ENCODE peak calls at places on chromosomes 5 and 9, in five cellular contexts. P is HCT116, I is uterus, J is HepG2, Y is vagina. G is an unnamed sample.

GRCh38 chr9:129458663-129459549 is 162.0 kb downstream of the C9orf50 start:
- DNase-seq in P (no peak), I (peak; percentile 67), J (no peak), Y (no peak), G (peak; percentile 44)

GRCh38 chr9:95494416-95495371 is 22.1 kb downstream of the PTCH1 start:
- DNase-seq in P (no peak), I (no peak), J (no peak), Y (no peak), G (no peak)

GRCh38 chr9:1050125-1050895 is at the start of gene DMRT2:
- DNase-seq in P (peak; percentile 0), I (peak; percentile 70), J (peak; percentile 51), Y (no peak), G (no peak)

GRCh38 chr5:124349931-124350330 is 396.5 kb downstream of the ZNF608 start:
- DNase-seq in P (no peak), I (no peak), J (no peak), Y (no peak), G (no peak)

GRCh38 chr5:163914911-163915310 is 409.5 kb downstream of the MAT2B start:
- DNase-seq in P (no peak), I (no peak), J (no peak), Y (no peak), G (no peak)

GRCh38 chr9:93191354-93191660 is 7.4 kb downstream of the WNK2 start:
- DNase-seq in P (no peak), I (no peak), J (no peak), Y (no peak), G (no peak)

GRCh38 chr5:126780165-126780827 is 3.4 kb downstream of the LMNB1 start:
- DNase-seq in P (no peak), I (peak; percentile 35), J (peak; percentile 63), Y (no peak), G (peak; percentile 24)

GRCh38 chr5:31845351-31845750 is 206.4 kb downstream of the PDZD2 start:
- DNase-seq in P (no peak), I (no peak), J (no peak), Y (no peak), G (no peak)

GRCh38 chr5:7053528-7054209 is 340.4 kb downstream of the TENT4A start:
- DNase-seq in P (no peak), I (no peak), J (no peak), Y (no peak), G (no peak)

GRCh38 chr9:87880683-87881082 is 2.0 kb upstream of the SPATA31E1 start:
- DNase-seq in P (no peak), I (no peak), J (no peak), Y (peak; percentile 72), G (no peak)

GRCh38 chr5:127870914-127871313 is 167.7 kb downstream of the CCDC192 start:
- DNase-seq in P (no peak), I (peak; percentile 30), J (no peak), Y (no peak), G (no peak)

GRCh38 chr5:171336486-171337206 is 27.6 kb downstream of the TLX3 start:
- DNase-seq in P (peak; percentile 42), I (no peak), J (no peak), Y (no peak), G (no peak)

GRCh38 chr5:108266235-108266634 is 115.7 kb downstream of the FBXL17 start:
- DNase-seq in P (no peak), I (no peak), J (no peak), Y (no peak), G (no peak)

GRCh38 chr5:40784027-40784653 is 14.0 kb downstream of the PRKAA1 start:
- DNase-seq in P (no peak), I (no peak), J (peak; percentile 92), Y (no peak), G (no peak)
- TF ChIP-seq POLR2A in P (no peak), I (no peak), J (no peak), Y (no peak), G (no peak)

GRCh38 chr9:12815895-12816294 is 41.1 kb downstream of the LURAP1L start:
- DNase-seq in P (no peak), I (no peak), J (no peak), Y (no peak), G (no peak)

GRCh38 chr9:12812710-12813109 is 37.9 kb downstream of the LURAP1L start:
- DNase-seq in P (no peak), I (no peak), J (no peak), Y (no peak), G (no peak)

GRCh38 chr9:12814877-12815237 is 40.0 kb downstream of the LURAP1L start:
- DNase-seq in P (no peak), I (no peak), J (no peak), Y (no peak), G (no peak)

GRCh38 chr9:12813533-12813932 is 38.7 kb downstream of the LURAP1L start:
- DNase-seq in P (no peak), I (no peak), J (no peak), Y (no peak), G (no peak)

GRCh38 chr9:12813960-12814876 is 39.4 kb downstream of the LURAP1L start:
- DNase-seq in P (peak; percentile 97), I (peak; percentile 71), J (peak; percentile 92), Y (no peak), G (peak; percentile 6)
- TF ChIP-seq POLR2A in P (no peak), I (no peak), J (peak; percentile 38), Y (no peak), G (no peak)

DNA sequence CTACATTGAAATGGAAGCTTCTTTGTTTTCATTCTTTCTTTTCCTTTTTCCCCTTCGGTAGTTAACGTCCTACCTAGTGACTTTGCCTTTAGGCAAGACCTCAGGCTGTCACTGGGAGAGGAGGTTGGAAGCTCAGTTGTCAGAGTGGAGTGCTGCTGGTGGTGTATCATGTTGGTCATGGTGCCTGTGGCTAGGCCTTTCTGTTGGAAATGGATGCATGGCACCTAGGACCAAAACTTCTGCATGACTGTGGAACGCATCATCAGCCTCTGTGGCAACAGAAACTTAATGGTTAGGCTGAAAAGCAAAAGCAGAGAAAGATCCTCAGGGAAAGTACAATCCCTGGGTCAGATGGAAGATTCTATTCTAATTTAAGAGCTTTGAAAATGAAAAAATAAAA is 57.9 kb downstream of the OSTF1 start:
- DNase-seq in P (no peak), I (no peak), J (no peak), Y (no peak), G (no peak)
- TF ChIP-seq POLR2A in P (no peak), I (no peak), J (no peak), Y (no peak), G (no peak)

DNA sequence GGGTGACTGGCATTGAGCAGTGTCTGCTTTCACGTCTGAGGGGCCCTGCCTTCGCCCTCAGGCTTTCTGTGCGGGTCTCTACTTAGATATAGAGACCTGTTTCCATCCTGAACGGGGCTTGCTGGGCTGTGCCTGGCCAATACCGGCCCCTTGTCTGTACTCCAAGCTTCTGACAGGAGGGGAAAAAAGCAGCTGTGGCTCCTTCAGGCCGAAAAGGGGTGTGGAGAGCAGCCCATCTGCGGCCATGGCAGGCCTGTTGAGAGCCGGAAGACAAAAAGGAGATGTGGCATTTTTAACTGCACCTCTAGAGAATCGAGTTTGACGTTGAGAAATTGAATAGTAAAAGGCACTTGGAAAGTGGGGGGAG is 25.3 kb upstream of the PRDM12 start:
- DNase-seq in P (no peak), I (no peak), J (no peak), Y (no peak), G (no peak)
- TF ChIP-seq POLR2A in P (no peak), I (no peak), J (no peak), Y (no peak), G (no peak)

GRCh38 chr9:70529377-70529776 is 114.9 kb upstream of the KLF9 start:
- DNase-seq in P (no peak), I (no peak), J (no peak), Y (no peak), G (no peak)
- TF ChIP-seq POLR2A in P (no peak), I (no peak), J (no peak), Y (no peak), G (no peak)

DNA sequence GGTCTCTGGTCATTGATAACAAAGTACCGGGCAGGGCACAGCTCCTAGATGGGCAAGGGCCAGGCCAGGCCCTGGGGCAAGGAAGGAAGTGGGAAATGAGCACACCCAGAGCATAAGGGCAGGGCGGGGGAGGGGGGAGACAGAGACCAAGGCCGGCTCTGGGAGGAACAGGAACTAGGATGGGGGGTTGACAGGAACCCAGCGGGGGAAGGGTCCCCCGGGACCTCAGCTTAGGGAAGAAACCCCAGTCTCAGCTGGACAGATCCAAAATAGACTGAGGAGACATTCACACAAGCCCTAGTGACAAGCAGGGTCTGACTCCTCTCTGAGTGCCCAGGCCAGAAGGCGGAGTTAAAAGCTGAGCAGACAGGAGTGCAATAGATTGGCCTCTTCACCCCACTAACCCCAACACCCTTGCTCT is 731 bp downstream of the ATOSB start:
- DNase-seq in P (no peak), I (peak; percentile 61), J (no peak), Y (no peak), G (no peak)
- TF ChIP-seq POLR2A in P (no peak), I (no peak), J (no peak), Y (no peak), G (no peak)

GRCh38 chr5:5005351-5005750 is 134.8 kb upstream of the ADAMTS16 start:
- DNase-seq in P (no peak), I (no peak), J (no peak), Y (no peak), G (no peak)

GRCh38 chr5:5011151-5011550 is 129.0 kb upstream of the ADAMTS16 start:
- DNase-seq in P (no peak), I (no peak), J (no peak), Y (no peak), G (no peak)

GRCh38 chr5:5014836-5015235 is 125.3 kb upstream of the ADAMTS16 start:
- DNase-seq in P (no peak), I (no peak), J (no peak), Y (no peak), G (peak; percentile 57)

GRCh38 chr5:5006548-5006947 is 133.6 kb upstream of the ADAMTS16 start:
- DNase-seq in P (no peak), I (no peak), J (no peak), Y (no peak), G (no peak)

DNA sequence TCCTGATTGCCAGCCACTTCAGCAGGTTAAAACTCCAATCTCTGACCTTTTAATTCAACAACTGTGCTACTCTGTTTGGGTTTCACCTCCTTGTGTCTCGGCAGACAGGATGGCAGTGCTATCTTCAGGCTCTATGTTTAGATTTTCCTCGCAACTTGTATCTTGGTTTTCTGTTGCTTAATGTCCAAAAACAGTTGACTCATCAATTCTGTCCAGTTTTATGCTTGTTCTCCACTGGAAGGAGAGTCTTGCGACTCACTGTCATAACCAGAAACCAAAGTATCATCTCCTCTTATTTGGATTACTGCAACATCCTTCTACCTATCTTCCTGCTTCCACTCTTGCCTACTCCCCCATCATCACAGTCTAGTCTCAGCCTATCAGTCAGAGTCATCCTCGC is 130.9 kb upstream of the ADAMTS16 start:
- DNase-seq in P (no peak), I (no peak), J (no peak), Y (no peak), G (no peak)
- TF ChIP-seq POLR2A in P (no peak), I (no peak), J (no peak), Y (no peak), G (no peak)

DNA sequence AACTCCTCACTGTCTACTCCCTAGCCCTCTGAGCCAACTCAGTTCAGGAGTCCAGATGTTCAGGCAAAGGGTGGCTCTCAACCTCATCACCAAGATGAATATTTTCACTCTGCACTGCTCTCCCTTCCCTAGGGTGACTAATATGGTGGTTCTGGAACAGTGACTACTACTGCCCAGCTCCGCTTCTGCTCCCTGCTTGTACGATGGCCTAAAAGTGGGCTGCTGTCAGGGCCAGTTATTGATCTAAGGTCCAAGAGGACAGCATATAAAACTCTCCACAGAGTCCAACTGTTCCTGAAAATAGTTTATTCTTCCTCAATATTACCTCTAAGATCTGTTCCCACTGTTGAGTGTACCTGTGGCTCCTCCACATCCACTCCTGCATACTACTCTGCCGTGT is 263.3 kb upstream of the SLC30A5 start:
- DNase-seq in P (no peak), I (no peak), J (no peak), Y (no peak), G (no peak)
- TF ChIP-seq POLR2A in P (no peak), I (no peak), J (no peak), Y (no peak), G (no peak)

GRCh38 chr5:14029185-14029584 is 84.7 kb upstream of the DNAH5 start:
- DNase-seq in P (no peak), I (no peak), J (no peak), Y (no peak), G (no peak)
- TF ChIP-seq POLR2A in P (no peak), I (no peak), J (no peak), Y (no peak), G (no peak)